ENCODE peak calls at places on chromosome 3, in six cellular contexts. One of them, this sample, is unnamed.

GRCh38 chr3:36792342-36792741 is 28.0 kb upstream of the DCLK3 start:
- DNase-seq in stomach: no peak
- DNase-seq in heart left ventricle: no peak
- DNase-seq in H9: peak
- DNase-seq in suprapubic skin: no peak
- DNase-seq in left lung: no peak
- DNase-seq in this sample: no peak

GRCh38 chr3:131004603-131005002 is 22.0 kb downstream of the ASTE1 start:
- DNase-seq in stomach: no peak
- DNase-seq in suprapubic skin: no peak
- DNase-seq in H9: no peak
- DNase-seq in left lung: no peak
- DNase-seq in heart left ventricle: no peak
- DNase-seq in this sample: no peak

GRCh38 chr3:82467051-82467450 is 705.6 kb upstream of the GBE1 start:
- DNase-seq in left lung: no peak
- DNase-seq in stomach: no peak
- DNase-seq in suprapubic skin: no peak
- DNase-seq in H9: no peak
- DNase-seq in heart left ventricle: no peak
- DNase-seq in this sample: no peak

GRCh38 chr3:178236555-178237277 is 299.5 kb upstream of the KCNMB2 start:
- DNase-seq in suprapubic skin: no peak
- DNase-seq in left lung: no peak
- DNase-seq in stomach: no peak
- DNase-seq in heart left ventricle: no peak
- DNase-seq in H9: no peak
- DNase-seq in this sample: no peak

GRCh38 chr3:117191245-117191644 is 481.7 kb downstream of the TUSC7 start:
- DNase-seq in left lung: no peak
- DNase-seq in heart left ventricle: no peak
- DNase-seq in stomach: no peak
- DNase-seq in suprapubic skin: no peak
- DNase-seq in H9: no peak
- DNase-seq in this sample: no peak

GRCh38 chr3:119240101-119240581 is 537 bp downstream of the B4GALT4 start:
- DNase-seq in left lung: no peak
- DNase-seq in suprapubic skin: no peak
- DNase-seq in H9: peak
- DNase-seq in stomach: no peak
- DNase-seq in heart left ventricle: peak
- DNase-seq in this sample: no peak

GRCh38 chr3:49295489-49296058 is 18.5 kb upstream of the C3orf62 start:
- DNase-seq in stomach: no peak
- DNase-seq in H9: no peak
- DNase-seq in left lung: no peak
- DNase-seq in suprapubic skin: no peak
- DNase-seq in heart left ventricle: no peak
- DNase-seq in this sample: no peak

GRCh38 chr3:83092521-83093221 is 1331.2 kb upstream of the GBE1 start:
- DNase-seq in left lung: no peak
- DNase-seq in H9: no peak
- DNase-seq in heart left ventricle: no peak
- DNase-seq in suprapubic skin: no peak
- DNase-seq in stomach: peak
- DNase-seq in this sample: no peak

GRCh38 chr3:82978368-82978767 is 1216.9 kb upstream of the GBE1 start:
- DNase-seq in stomach: no peak
- DNase-seq in suprapubic skin: no peak
- DNase-seq in H9: no peak
- DNase-seq in heart left ventricle: no peak
- DNase-seq in left lung: no peak
- DNase-seq in this sample: no peak

GRCh38 chr3:23396746-23397145 is 193.6 kb downstream of the UBE2E2 start:
- DNase-seq in heart left ventricle: no peak
- DNase-seq in suprapubic skin: no peak
- DNase-seq in left lung: no peak
- DNase-seq in H9: no peak
- DNase-seq in stomach: no peak
- DNase-seq in this sample: no peak

GRCh38 chr3:67937498-67938118 is 283.2 kb upstream of the SUCLG2 start:
- DNase-seq in H9: no peak
- DNase-seq in left lung: no peak
- DNase-seq in heart left ventricle: no peak
- DNase-seq in suprapubic skin: no peak
- DNase-seq in stomach: no peak
- DNase-seq in this sample: no peak

GRCh38 chr3:11613851-11614491 is 29.7 kb downstream of the VGLL4 start:
- DNase-seq in H9: no peak
- DNase-seq in left lung: peak
- DNase-seq in suprapubic skin: no peak
- DNase-seq in stomach: no peak
- DNase-seq in heart left ventricle: no peak
- DNase-seq in this sample: no peak

GRCh38 chr3:18224406-18224805 is 200.7 kb downstream of the SATB1 start:
- DNase-seq in heart left ventricle: no peak
- DNase-seq in suprapubic skin: no peak
- DNase-seq in H9: no peak
- DNase-seq in stomach: no peak
- DNase-seq in left lung: no peak
- DNase-seq in this sample: no peak

DNA sequence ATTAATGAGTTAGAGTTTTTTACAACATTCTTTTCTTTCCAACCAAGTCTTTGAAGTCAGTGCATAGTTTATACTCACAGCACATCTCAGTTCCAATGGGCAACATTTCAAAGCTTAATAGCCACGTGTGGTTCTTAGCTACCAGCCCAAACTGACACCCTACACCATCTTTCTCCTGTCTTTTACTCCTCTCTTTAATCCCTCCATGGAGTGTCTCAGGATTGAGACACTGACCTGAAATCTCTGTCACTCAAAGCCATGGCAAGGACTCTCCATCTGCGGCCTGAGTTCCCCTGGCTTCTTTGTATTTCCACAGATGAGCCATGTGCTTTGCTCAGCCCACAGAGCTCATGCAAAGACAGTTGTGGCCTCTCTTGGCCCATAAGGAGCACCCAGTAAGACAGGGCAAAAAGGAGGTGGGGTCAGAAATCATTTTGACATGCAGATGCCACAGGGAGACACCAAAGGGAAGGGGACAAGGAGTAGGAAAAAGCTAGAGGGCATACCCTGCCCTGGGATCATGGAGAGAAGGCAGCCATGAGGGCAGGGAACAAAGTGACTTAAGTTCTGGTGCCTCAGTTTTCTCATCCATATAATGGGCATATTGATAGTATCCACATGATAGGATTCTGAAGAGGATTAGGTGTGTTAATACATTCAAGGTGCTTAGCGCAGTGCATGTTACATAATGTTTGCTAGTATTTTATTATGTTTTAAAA is 493.6 kb upstream of the PROK2 start:
- DNase-seq in left lung: no peak
- DNase-seq in suprapubic skin: no peak
- DNase-seq in heart left ventricle: no peak
- DNase-seq in H9: no peak
- DNase-seq in stomach: no peak
- DNase-seq in this sample: no peak
- TF ChIP-seq CTCF in left lung: no peak
- TF ChIP-seq CTCF in suprapubic skin: no peak
- TF ChIP-seq CTCF in heart left ventricle: no peak
- TF ChIP-seq CTCF in H9: no peak
- TF ChIP-seq CTCF in stomach: no peak
- TF ChIP-seq CTCF in this sample: no peak

DNA sequence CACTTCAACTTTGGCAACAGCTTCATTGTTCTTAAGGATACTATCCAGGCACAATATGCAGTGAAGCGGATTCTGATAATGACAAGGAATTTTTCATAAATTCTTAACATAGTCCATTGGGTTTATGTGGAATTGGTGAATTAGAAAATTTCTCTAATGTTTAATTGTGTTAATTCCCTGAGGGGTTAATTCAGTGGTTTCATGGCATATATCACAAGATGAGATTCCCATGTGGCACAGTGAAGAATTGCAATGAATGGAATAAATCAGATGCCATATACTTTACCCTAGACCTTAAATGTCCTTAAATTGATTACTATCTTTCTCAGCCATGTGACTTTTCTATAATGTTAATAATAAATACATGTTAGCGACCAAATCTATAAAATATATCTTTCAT is 1244.1 kb downstream of the ROBO2 start:
- DNase-seq in stomach: no peak
- DNase-seq in left lung: no peak
- DNase-seq in heart left ventricle: no peak
- DNase-seq in suprapubic skin: no peak
- DNase-seq in H9: no peak
- DNase-seq in this sample: no peak
- TF ChIP-seq CTCF in stomach: no peak
- TF ChIP-seq CTCF in left lung: no peak
- TF ChIP-seq CTCF in heart left ventricle: no peak
- TF ChIP-seq CTCF in suprapubic skin: no peak
- TF ChIP-seq CTCF in H9: peak
- TF ChIP-seq CTCF in this sample: no peak

GRCh38 chr3:195570912-195571311 is 12.8 kb downstream of the APOD start:
- DNase-seq in H9: no peak
- DNase-seq in heart left ventricle: no peak
- DNase-seq in left lung: no peak
- DNase-seq in stomach: no peak
- DNase-seq in suprapubic skin: no peak
- DNase-seq in this sample: no peak
- TF ChIP-seq CTCF in H9: no peak
- TF ChIP-seq CTCF in heart left ventricle: no peak
- TF ChIP-seq CTCF in left lung: no peak
- TF ChIP-seq CTCF in stomach: no peak
- TF ChIP-seq CTCF in suprapubic skin: no peak
- TF ChIP-seq CTCF in this sample: no peak

GRCh38 chr3:196147116-196147515 is 64.1 kb downstream of the ZDHHC19 start:
- DNase-seq in suprapubic skin: no peak
- DNase-seq in H9: no peak
- DNase-seq in stomach: no peak
- DNase-seq in heart left ventricle: no peak
- DNase-seq in left lung: no peak
- DNase-seq in this sample: no peak
- TF ChIP-seq CTCF in suprapubic skin: no peak
- TF ChIP-seq CTCF in H9: no peak
- TF ChIP-seq CTCF in stomach: no peak
- TF ChIP-seq CTCF in heart left ventricle: no peak
- TF ChIP-seq CTCF in left lung: no peak
- TF ChIP-seq CTCF in this sample: no peak

This sample was measured in natural killer cell.